ENCODE peak calls at places on chromosomes 12 and 14, in nine cellular contexts. One of them, this sample, is unnamed.

GRCh38 chr12:15522574-15523187 is 200.4 kb downstream of the PTPRO start:
- DNase-seq in AG08395: peak; percentile 41
- DNase-seq in breast epithelium: no peak
- DNase-seq in occipital lobe: no peak
- DNase-seq in tibial artery: no peak
- DNase-seq in NCI-H1092: peak; percentile 60
- DNase-seq in endothelial cell of umbilical vein: peak; percentile 54
- DNase-seq in AG10803: peak; percentile 50
- DNase-seq in nephron progenitor cell: no peak
- DNase-seq in this sample: peak; percentile 49

GRCh38 chr12:94222351-94222750 is 74.0 kb downstream of the PLXNC1 start:
- DNase-seq in AG08395: no peak
- DNase-seq in endothelial cell of umbilical vein: no peak
- DNase-seq in tibial artery: no peak
- DNase-seq in breast epithelium: no peak
- DNase-seq in occipital lobe: no peak
- DNase-seq in NCI-H1092: no peak
- DNase-seq in nephron progenitor cell: no peak
- DNase-seq in AG10803: no peak
- DNase-seq in this sample: no peak

GRCh38 chr12:111984820-111985219 is 28.1 kb downstream of the TMEM116 start:
- DNase-seq in AG10803: no peak
- DNase-seq in endothelial cell of umbilical vein: no peak
- DNase-seq in NCI-H1092: no peak
- DNase-seq in occipital lobe: no peak
- DNase-seq in breast epithelium: no peak
- DNase-seq in AG08395: no peak
- DNase-seq in tibial artery: no peak
- DNase-seq in nephron progenitor cell: no peak
- DNase-seq in this sample: no peak

GRCh38 chr14:22391908-22392307 is 197.1 kb downstream of the DAD1 start:
- DNase-seq in tibial artery: no peak
- DNase-seq in occipital lobe: peak; percentile 13
- DNase-seq in NCI-H1092: peak; percentile 65
- DNase-seq in AG10803: peak; percentile 61
- DNase-seq in breast epithelium: peak; percentile 39
- DNase-seq in AG08395: peak; percentile 52
- DNase-seq in nephron progenitor cell: peak; percentile 51
- DNase-seq in endothelial cell of umbilical vein: peak; percentile 78
- DNase-seq in this sample: peak; percentile 65

GRCh38 chr12:81332054-81332453 is 254.2 kb downstream of the ACSS3 start:
- DNase-seq in nephron progenitor cell: no peak
- DNase-seq in AG08395: no peak
- DNase-seq in NCI-H1092: no peak
- DNase-seq in tibial artery: no peak
- DNase-seq in endothelial cell of umbilical vein: no peak
- DNase-seq in breast epithelium: no peak
- DNase-seq in AG10803: no peak
- DNase-seq in occipital lobe: no peak
- DNase-seq in this sample: no peak

GRCh38 chr12:26195641-26196423 is 459 bp downstream of the SSPN start:
- DNase-seq in occipital lobe: peak; percentile 61
- DNase-seq in tibial artery: peak; percentile 85
- DNase-seq in NCI-H1092: no peak
- DNase-seq in breast epithelium: peak; percentile 43
- DNase-seq in AG08395: peak; percentile 36
- DNase-seq in AG10803: peak; percentile 40
- DNase-seq in endothelial cell of umbilical vein: peak; percentile 47
- DNase-seq in nephron progenitor cell: peak; percentile 51
- DNase-seq in this sample: peak; percentile 75

GRCh38 chr14:102927346-102927877 is 4.9 kb downstream of the AMN start:
- DNase-seq in AG08395: no peak
- DNase-seq in endothelial cell of umbilical vein: no peak
- DNase-seq in nephron progenitor cell: no peak
- DNase-seq in NCI-H1092: no peak
- DNase-seq in tibial artery: no peak
- DNase-seq in breast epithelium: no peak
- DNase-seq in occipital lobe: no peak
- DNase-seq in AG10803: no peak
- DNase-seq in this sample: no peak

GRCh38 chr12:3200032-3200617 is 122.9 kb downstream of the TSPAN9 start:
- DNase-seq in nephron progenitor cell: peak; percentile 92
- DNase-seq in breast epithelium: no peak
- DNase-seq in NCI-H1092: peak; percentile 49
- DNase-seq in AG08395: peak; percentile 54
- DNase-seq in AG10803: peak; percentile 26
- DNase-seq in occipital lobe: no peak
- DNase-seq in endothelial cell of umbilical vein: peak; percentile 69
- DNase-seq in tibial artery: no peak
- DNase-seq in this sample: peak; percentile 77

GRCh38 chr12:116964004-116964739 is 53.4 kb downstream of the FBXW8 start:
- DNase-seq in endothelial cell of umbilical vein: no peak
- DNase-seq in nephron progenitor cell: no peak
- DNase-seq in AG10803: no peak
- DNase-seq in breast epithelium: no peak
- DNase-seq in NCI-H1092: peak; percentile 31
- DNase-seq in tibial artery: no peak
- DNase-seq in AG08395: no peak
- DNase-seq in occipital lobe: no peak
- DNase-seq in this sample: no peak

GRCh38 chr12:27960822-27961221 is 11.7 kb downstream of the PTHLH start:
- DNase-seq in NCI-H1092: no peak
- DNase-seq in occipital lobe: no peak
- DNase-seq in AG08395: no peak
- DNase-seq in nephron progenitor cell: no peak
- DNase-seq in breast epithelium: no peak
- DNase-seq in tibial artery: no peak
- DNase-seq in endothelial cell of umbilical vein: peak; percentile 66
- DNase-seq in AG10803: no peak
- DNase-seq in this sample: no peak

GRCh38 chr14:63908667-63909264 is 56.0 kb downstream of the SYNE2 start:
- DNase-seq in breast epithelium: no peak
- DNase-seq in AG08395: no peak
- DNase-seq in endothelial cell of umbilical vein: peak; percentile 63
- DNase-seq in NCI-H1092: no peak
- DNase-seq in tibial artery: no peak
- DNase-seq in AG10803: no peak
- DNase-seq in occipital lobe: no peak
- DNase-seq in nephron progenitor cell: no peak
- DNase-seq in this sample: no peak

GRCh38 chr14:72924332-72924731 is 1.9 kb upstream of the DCAF4 start:
- DNase-seq in tibial artery: peak; percentile 70
- DNase-seq in endothelial cell of umbilical vein: no peak
- DNase-seq in occipital lobe: no peak
- DNase-seq in NCI-H1092: no peak
- DNase-seq in AG10803: no peak
- DNase-seq in breast epithelium: peak; percentile 66
- DNase-seq in AG08395: no peak
- DNase-seq in nephron progenitor cell: no peak
- DNase-seq in this sample: no peak

GRCh38 chr12:47189753-47190152 is 110.0 kb upstream of the AMIGO2 start:
- DNase-seq in NCI-H1092: no peak
- DNase-seq in breast epithelium: no peak
- DNase-seq in AG08395: no peak
- DNase-seq in AG10803: no peak
- DNase-seq in occipital lobe: no peak
- DNase-seq in nephron progenitor cell: no peak
- DNase-seq in tibial artery: no peak
- DNase-seq in endothelial cell of umbilical vein: no peak
- DNase-seq in this sample: no peak

GRCh38 chr12:71353607-71354006 is 86.0 kb upstream of the LGR5 start:
- DNase-seq in AG08395: no peak
- DNase-seq in endothelial cell of umbilical vein: no peak
- DNase-seq in tibial artery: no peak
- DNase-seq in occipital lobe: no peak
- DNase-seq in AG10803: no peak
- DNase-seq in NCI-H1092: no peak
- DNase-seq in breast epithelium: no peak
- DNase-seq in nephron progenitor cell: no peak
- DNase-seq in this sample: no peak

GRCh38 chr14:58637040-58637390 is 747 bp upstream of the DACT1 start:
- DNase-seq in AG10803: peak; percentile 89
- DNase-seq in occipital lobe: peak; percentile 18
- DNase-seq in tibial artery: peak; percentile 76
- DNase-seq in endothelial cell of umbilical vein: no peak
- DNase-seq in breast epithelium: no peak
- DNase-seq in AG08395: peak; percentile 58
- DNase-seq in nephron progenitor cell: no peak
- DNase-seq in NCI-H1092: no peak
- DNase-seq in this sample: peak; percentile 70

GRCh38 chr12:111788178-111788654 is 21.5 kb downstream of the ALDH2 start:
- DNase-seq in endothelial cell of umbilical vein: no peak
- DNase-seq in breast epithelium: peak; percentile 41
- DNase-seq in AG10803: peak; percentile 84
- DNase-seq in NCI-H1092: no peak
- DNase-seq in nephron progenitor cell: no peak
- DNase-seq in AG08395: peak; percentile 34
- DNase-seq in tibial artery: no peak
- DNase-seq in occipital lobe: no peak
- DNase-seq in this sample: peak; percentile 73

GRCh38 chr14:69038449-69039286 is 59.6 kb upstream of the ACTN1 start:
- DNase-seq in endothelial cell of umbilical vein: peak; percentile 98
- DNase-seq in breast epithelium: no peak
- DNase-seq in NCI-H1092: no peak
- DNase-seq in nephron progenitor cell: no peak
- DNase-seq in AG10803: peak; percentile 78
- DNase-seq in occipital lobe: no peak
- DNase-seq in tibial artery: no peak
- DNase-seq in AG08395: peak; percentile 69
- DNase-seq in this sample: peak; percentile 67